ENCODE peak calls at places on chromosomes 5 and 9, in five cellular contexts. R is effector memory CD4-positive, alpha-beta T cell; C is CD8-positive, alpha-beta memory T cell; E is CD8-positive, alpha-beta T cell; M is cardiac muscle cell. H is an unnamed sample. For H3K4me1, the result is how much of the 10 kb centered on the place peaks cover.

GRCh38 chr5:137466888-137467287 is 32.2 kb downstream of the SPOCK1 start:
- DNase-seq in C (no peak), M (no peak), R (no peak), E (no peak), H (no peak)

GRCh38 chr9:87781331-87781730 is 55.4 kb downstream of the CTSL start:
- DNase-seq in R (no peak), E (no peak), M (no peak), C (no peak), H (no peak)

GRCh38 chr5:36683821-36684434 is 77.5 kb downstream of the SLC1A3 start:
- DNase-seq in R (no peak), C (no peak), E (no peak), M (no peak), H (no peak)

GRCh38 chr5:150999704-151000452 is 20.5 kb upstream of the GPX3 start:
- DNase-seq in E (no peak), C (no peak), R (no peak), M (no peak), H (no peak)

GRCh38 chr5:82560546-82560945 is 282.4 kb upstream of the RPS23 start:
- DNase-seq in R (no peak), E (no peak), M (no peak), C (no peak), H (no peak)

GRCh38 chr9:136204838-136205706 is at the start of gene LHX3:
- DNase-seq in C (no peak), E (no peak), M (peak), R (no peak), H (no peak)

GRCh38 chr9:35706951-35707350 is 17.2 kb upstream of the TPM2 start:
- DNase-seq in M (no peak), E (no peak), R (no peak), C (no peak), H (no peak)

GRCh38 chr5:179325296-179326031 is 19.8 kb downstream of the ADAMTS2 start:
- DNase-seq in C (no peak), E (no peak), M (no peak), R (no peak), H (no peak)

GRCh38 chr5:163387970-163388369 is 49.4 kb upstream of the CCNG1 start:
- DNase-seq in C (no peak), R (no peak), M (no peak), E (no peak), H (no peak)

GRCh38 chr9:114279693-114280092 is 43.2 kb upstream of the ORM1 start:
- DNase-seq in R (no peak), C (no peak), M (no peak), E (no peak), H (no peak)

GRCh38 chr5:93018461-93018860 is 562.6 kb downstream of the NR2F1-AS1 start:
- DNase-seq in R (no peak), M (no peak), E (no peak), C (no peak), H (no peak)

GRCh38 chr5:139046551-139046950 is 151.6 kb downstream of the SIL1 start:
- DNase-seq in R (no peak), C (no peak), M (no peak), E (no peak), H (no peak)

GRCh38 chr9:101026824-101027223 is 1.7 kb upstream of the PLPPR1 start:
- DNase-seq in C (no peak), M (peak), E (no peak), R (no peak), H (no peak)

GRCh38 chr9:6090272-6090671 is 74.8 kb upstream of the RANBP6 start:
- DNase-seq in R (no peak), C (no peak), E (no peak), M (peak), H (no peak)

GRCh38 chr9:113621309-113621791 is 157.8 kb downstream of the RGS3 start:
- DNase-seq in E (no peak), M (no peak), C (no peak), R (no peak), H (no peak)

GRCh38 chr9:5549671-5550650 is 39.6 kb downstream of the PDCD1LG2 start:
- DNase-seq in E (no peak), R (no peak), C (no peak), M (no peak), H (no peak)

GRCh38 chr9:93827545-93828330 is 127.4 kb downstream of the BARX1 start:
- DNase-seq in C (no peak), E (no peak), R (no peak), M (peak), H (peak)

GRCh38 chr5:180041501-180042274 is 29.9 kb downstream of the RNF130 start:
- DNase-seq in E (no peak), M (no peak), C (no peak), R (no peak), H (no peak)

GRCh38 chr5:173753307-173754168 is 134.6 kb upstream of the CPEB4 start:
- DNase-seq in M (peak), R (no peak), C (no peak), E (no peak), H (no peak)

DNA sequence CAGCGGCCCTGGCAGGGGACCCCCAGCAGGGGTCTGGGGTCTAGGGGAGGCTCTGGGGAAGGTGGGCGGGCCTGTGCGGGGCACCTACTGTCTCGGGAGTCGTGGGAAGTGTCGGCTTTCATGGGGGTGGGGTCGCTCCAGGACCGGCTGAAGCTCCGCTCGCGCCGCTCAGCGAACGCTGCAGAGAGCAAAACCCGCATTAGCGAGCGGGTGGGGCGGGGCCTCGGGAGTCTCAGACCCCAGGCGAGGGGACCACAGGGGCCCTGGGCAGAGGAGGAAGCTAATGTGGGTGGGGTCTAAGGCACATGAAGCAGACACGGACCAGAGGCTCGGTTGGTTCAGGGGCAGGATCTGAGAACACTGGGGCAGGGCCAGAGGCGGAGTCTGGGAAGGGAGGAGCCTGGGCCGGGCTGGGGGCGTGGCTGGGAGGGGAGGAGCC is 5.5 kb downstream of the NSMF start:
- DNase-seq in M (peak), E (peak), R (peak), C (peak), H (peak)
- H3K4me3 ChIP-seq in M (no peak), E (no peak), R (no peak), C (no peak), H (no peak)

DNA sequence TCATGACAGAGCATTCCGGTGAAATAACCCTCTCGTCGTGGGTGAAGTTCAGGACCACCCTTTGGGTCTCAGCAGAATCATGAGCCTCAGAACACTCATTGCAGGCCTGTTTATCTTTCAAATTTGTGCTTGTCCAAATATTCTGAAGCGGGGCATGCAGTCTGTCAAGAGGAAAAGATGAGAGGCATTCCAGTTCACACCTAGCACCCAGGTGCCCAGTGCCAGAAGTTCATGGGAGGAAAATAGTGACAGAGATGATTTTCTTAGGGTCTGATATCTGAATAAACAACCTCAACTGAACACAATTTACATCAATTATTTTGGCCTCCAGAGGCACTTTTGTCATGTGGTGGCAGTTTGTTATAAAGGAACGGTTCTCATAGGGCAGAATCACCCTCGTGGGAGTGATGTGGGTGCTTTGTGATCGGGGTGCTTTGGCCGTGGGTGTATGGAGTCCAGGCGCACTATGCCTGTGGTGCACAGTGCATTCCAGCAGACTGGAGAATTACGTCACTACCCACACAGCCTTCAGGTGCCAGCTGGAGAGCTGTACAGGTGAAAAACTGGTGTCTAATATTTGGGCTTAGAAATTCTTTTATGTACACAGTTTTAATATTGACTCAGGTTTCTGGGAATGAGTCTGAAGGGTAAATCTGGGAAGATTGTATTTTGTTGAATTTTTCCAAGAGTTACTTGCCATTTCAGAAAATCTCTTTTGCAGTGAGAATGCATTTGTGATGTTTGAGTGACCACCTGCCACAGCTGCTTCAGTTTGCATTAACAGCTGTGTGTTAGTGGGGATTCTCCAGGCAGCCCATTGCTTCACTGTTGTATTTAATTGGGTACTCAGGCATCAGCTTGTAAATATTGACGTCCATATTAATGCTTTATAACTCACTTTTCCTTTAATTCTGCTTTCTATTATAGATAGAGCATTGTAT is 289.3 kb downstream of the FANCC start:
- DNase-seq in R (no peak), M (no peak), C (no peak), E (no peak), H (no peak)
- H3K4me1 ChIP-seq in R (under half), M (under half), C (under half), E (under half), H (under half)

GRCh38 chr5:5424736-5425135 is 2.3 kb downstream of the ICE1 start:
- DNase-seq in C (no peak), R (no peak), E (no peak), M (no peak), H (no peak)

GRCh38 chr5:5421149-5421960 is 1.1 kb upstream of the ICE1 start:
- DNase-seq in M (no peak), C (peak), R (no peak), E (peak), H (no peak)

GRCh38 chr5:5420251-5420650 is 2.2 kb upstream of the ICE1 start:
- DNase-seq in R (no peak), E (no peak), C (no peak), M (no peak), H (no peak)

GRCh38 chr5:5422819-5423515 is 490 bp downstream of the ICE1 start:
- DNase-seq in M (no peak), R (no peak), E (no peak), C (no peak), H (no peak)

DNA sequence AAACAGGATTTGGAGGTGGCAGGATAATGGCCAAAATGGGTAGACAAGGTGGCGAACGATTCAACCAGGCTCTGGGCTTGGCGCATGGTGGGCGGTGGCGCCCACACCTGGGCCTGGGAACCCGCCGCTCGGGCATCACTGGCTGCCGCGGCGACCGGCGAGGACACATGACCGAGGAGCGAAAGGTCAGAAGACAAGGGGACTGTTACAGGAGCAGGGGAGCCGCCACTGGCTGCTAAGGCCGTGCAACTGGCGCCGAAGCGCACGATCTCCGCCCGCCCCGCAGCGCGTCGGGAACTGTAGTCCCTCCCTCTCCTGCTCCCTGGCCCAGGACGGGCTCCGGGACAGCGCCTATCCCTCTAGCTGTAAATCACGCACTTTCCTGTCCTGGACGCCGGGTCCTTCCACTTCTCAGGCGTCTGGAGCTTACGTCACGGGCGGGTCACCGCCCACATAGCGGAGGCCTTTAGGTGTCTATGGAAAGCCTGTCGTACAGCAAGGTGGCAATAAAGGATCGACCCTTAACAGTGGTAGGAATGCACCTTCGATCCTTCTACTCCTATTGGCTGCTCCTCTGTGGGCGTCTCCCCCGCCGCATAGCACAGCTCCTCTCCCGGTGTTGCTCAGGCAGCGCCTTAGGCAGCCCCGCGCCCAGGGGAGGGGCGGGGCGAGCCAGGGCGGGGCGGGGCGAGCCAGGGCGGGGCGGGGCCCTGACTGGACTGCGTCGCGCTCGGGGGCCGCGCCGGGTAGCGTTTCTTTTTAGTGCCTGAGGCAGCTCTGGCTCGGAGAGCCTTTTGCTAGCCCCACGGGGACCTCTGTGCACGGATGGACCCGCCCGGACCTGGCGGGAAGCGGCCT is at the start of gene ICE1:
- DNase-seq in R (peak), C (peak), E (peak), M (peak), H (peak)
- H3K4me3 ChIP-seq in R (peak), C (peak), E (peak), M (peak), H (peak)

DNA sequence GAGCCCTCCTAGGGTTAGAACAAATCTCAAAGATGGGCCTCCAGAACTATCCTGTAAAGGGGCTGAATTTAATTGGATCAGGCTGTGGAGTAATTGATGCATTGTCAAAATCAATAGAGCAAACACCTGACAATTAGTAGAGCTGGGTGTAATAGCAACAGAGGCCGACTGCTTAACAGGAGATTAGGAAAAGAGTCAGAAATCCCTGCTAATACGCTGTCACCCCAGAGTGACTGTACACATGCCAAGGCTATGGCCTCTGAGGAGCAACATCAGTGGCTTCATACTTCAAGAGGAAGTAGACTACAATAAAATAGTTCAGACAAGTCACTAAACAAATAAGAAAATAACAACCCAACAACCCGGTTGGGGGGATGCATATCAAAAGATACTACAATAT is 18.7 kb upstream of the GRPEL2 start:
- DNase-seq in C (no peak), R (no peak), M (no peak), E (no peak), H (no peak)
- H3K4me1 ChIP-seq in C (under half), R (under half), M (under half), E (under half), H (under half)

GRCh38 chr9:133701981-133702797 is 36.0 kb downstream of the SARDH start:
- DNase-seq in C (peak), M (no peak), E (peak), R (peak), H (peak)
- H3K4me3 ChIP-seq in C (peak), M (no peak), E (peak), R (peak), H (peak)

GRCh38 chr9:134367796-134368490 is 41.7 kb downstream of the RXRA start:
- DNase-seq in C (no peak), E (no peak), M (no peak), R (no peak), H (no peak)
- H3K4me1 ChIP-seq in C (under half), E (under half), M (under half), R (under half), H (under half)

DNA sequence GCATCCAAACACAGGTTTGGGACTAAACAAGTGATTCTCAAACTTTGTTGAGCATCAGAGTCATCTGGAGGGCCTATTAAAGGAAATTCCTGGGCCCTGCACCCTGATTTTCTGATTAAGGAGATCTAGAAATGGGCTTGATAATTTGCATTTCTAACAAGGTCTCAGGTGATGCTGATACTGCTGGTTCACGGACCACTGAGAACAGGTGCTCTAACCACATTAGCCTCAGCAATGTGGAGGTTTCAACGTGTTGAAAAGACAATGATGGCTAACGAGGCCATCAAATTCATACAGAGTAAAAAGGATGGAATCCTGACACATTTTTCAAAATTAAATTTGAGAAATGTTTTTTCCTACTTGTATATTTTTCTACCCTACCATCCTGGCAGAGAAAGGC is 172.1 kb downstream of the TSSK1B start:
- DNase-seq in M (no peak), E (no peak), R (no peak), C (no peak), H (no peak)
- H3K4me3 ChIP-seq in M (no peak), E (no peak), R (no peak), C (no peak), H (no peak)

DNA sequence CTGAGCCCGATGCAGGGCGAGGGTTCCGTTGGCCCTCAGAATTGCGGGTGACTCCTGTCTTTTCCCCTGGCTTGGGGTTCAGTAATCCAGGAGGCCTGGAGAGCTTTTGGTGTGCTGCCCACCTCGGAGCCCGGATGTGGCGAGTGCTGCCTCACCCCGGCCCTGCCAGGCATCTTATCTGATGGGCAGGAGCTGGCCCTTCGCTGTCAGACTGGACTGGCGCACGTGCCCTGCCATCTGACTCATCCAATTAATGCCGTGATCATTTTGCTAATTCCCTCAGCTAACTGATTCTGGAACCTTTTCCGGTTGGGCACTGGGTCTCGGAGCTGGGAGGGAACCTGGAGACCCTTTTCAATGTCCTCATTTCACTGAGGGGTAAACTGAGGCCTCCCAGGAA is 34.6 kb downstream of the RXRA start:
- DNase-seq in E (no peak), R (no peak), C (no peak), M (no peak), H (no peak)
- H3K4me1 ChIP-seq in E (under half), R (under half), C (under half), M (under half), H (under half)